ENCODE peak calls at places on chromosomes 11 and 22, in five cellular contexts. One of them, this sample, is unnamed.

GRCh38 chr11:122910775-122911174 is 28.2 kb downstream of the JHY start:
- DNase-seq in ACHN: peak; percentile 46
- DNase-seq in IMR-90: peak; percentile 38
- DNase-seq in epithelial cell of esophagus: peak; percentile 57
- DNase-seq in activated naive CD8-positive, alpha-beta T cell treated with anti-CD3 and anti-CD28 coated beads, Interleukin-2, amount 50 U/mL, for 16 hours: no peak
- DNase-seq in this sample: no peak

GRCh38 chr11:14179126-14179820 is 179.7 kb downstream of the RRAS2 start:
- DNase-seq in activated naive CD8-positive, alpha-beta T cell treated with anti-CD3 and anti-CD28 coated beads, Interleukin-2, amount 50 U/mL, for 16 hours: no peak
- DNase-seq in ACHN: no peak
- DNase-seq in epithelial cell of esophagus: no peak
- DNase-seq in IMR-90: peak; percentile 22
- DNase-seq in this sample: no peak

GRCh38 chr11:3022300-3022967 is 30.3 kb upstream of the NAP1L4 start:
- DNase-seq in ACHN: no peak
- DNase-seq in activated naive CD8-positive, alpha-beta T cell treated with anti-CD3 and anti-CD28 coated beads, Interleukin-2, amount 50 U/mL, for 16 hours: no peak
- DNase-seq in IMR-90: peak; percentile 73
- DNase-seq in epithelial cell of esophagus: peak; percentile 90
- DNase-seq in this sample: no peak

GRCh38 chr11:73597956-73598718 is at the start of gene FAM168A:
- DNase-seq in epithelial cell of esophagus: peak; percentile 97
- DNase-seq in activated naive CD8-positive, alpha-beta T cell treated with anti-CD3 and anti-CD28 coated beads, Interleukin-2, amount 50 U/mL, for 16 hours: peak; percentile 86
- DNase-seq in IMR-90: peak; percentile 97
- DNase-seq in ACHN: peak; percentile 92
- DNase-seq in this sample: peak; percentile 87

GRCh38 chr11:12233602-12233925 is 123.2 kb downstream of the MICAL2 start:
- DNase-seq in ACHN: no peak
- DNase-seq in epithelial cell of esophagus: no peak
- DNase-seq in IMR-90: no peak
- DNase-seq in activated naive CD8-positive, alpha-beta T cell treated with anti-CD3 and anti-CD28 coated beads, Interleukin-2, amount 50 U/mL, for 16 hours: no peak
- DNase-seq in this sample: no peak

GRCh38 chr11:117833401-117833891 is 8.9 kb upstream of the FXYD2 start:
- DNase-seq in IMR-90: no peak
- DNase-seq in activated naive CD8-positive, alpha-beta T cell treated with anti-CD3 and anti-CD28 coated beads, Interleukin-2, amount 50 U/mL, for 16 hours: no peak
- DNase-seq in epithelial cell of esophagus: peak; percentile 22
- DNase-seq in ACHN: no peak
- DNase-seq in this sample: no peak

GRCh38 chr11:129702410-129703390 is 112.9 kb upstream of the TMEM45B start:
- DNase-seq in ACHN: no peak
- DNase-seq in IMR-90: no peak
- DNase-seq in activated naive CD8-positive, alpha-beta T cell treated with anti-CD3 and anti-CD28 coated beads, Interleukin-2, amount 50 U/mL, for 16 hours: no peak
- DNase-seq in epithelial cell of esophagus: peak; percentile 95
- DNase-seq in this sample: no peak

GRCh38 chr11:3085052-3085451 is 27.8 kb upstream of the CARS1 start:
- DNase-seq in ACHN: no peak
- DNase-seq in IMR-90: no peak
- DNase-seq in epithelial cell of esophagus: no peak
- DNase-seq in activated naive CD8-positive, alpha-beta T cell treated with anti-CD3 and anti-CD28 coated beads, Interleukin-2, amount 50 U/mL, for 16 hours: no peak
- DNase-seq in this sample: no peak

GRCh38 chr11:69370984-69371709 is 77.2 kb downstream of the MYEOV start:
- DNase-seq in ACHN: no peak
- DNase-seq in IMR-90: no peak
- DNase-seq in epithelial cell of esophagus: no peak
- DNase-seq in activated naive CD8-positive, alpha-beta T cell treated with anti-CD3 and anti-CD28 coated beads, Interleukin-2, amount 50 U/mL, for 16 hours: no peak
- DNase-seq in this sample: no peak

GRCh38 chr11:1639666-1640065 is 10.1 kb downstream of the KRTAP5-5 start:
- DNase-seq in epithelial cell of esophagus: no peak
- DNase-seq in ACHN: no peak
- DNase-seq in IMR-90: no peak
- DNase-seq in activated naive CD8-positive, alpha-beta T cell treated with anti-CD3 and anti-CD28 coated beads, Interleukin-2, amount 50 U/mL, for 16 hours: no peak
- DNase-seq in this sample: no peak

GRCh38 chr11:124762624-124763155 is 600 bp upstream of the ESAM start:
- DNase-seq in activated naive CD8-positive, alpha-beta T cell treated with anti-CD3 and anti-CD28 coated beads, Interleukin-2, amount 50 U/mL, for 16 hours: no peak
- DNase-seq in epithelial cell of esophagus: no peak
- DNase-seq in ACHN: peak; percentile 35
- DNase-seq in IMR-90: no peak
- DNase-seq in this sample: no peak

GRCh38 chr11:2807801-2808241 is 77.8 kb downstream of the CDKN1C start:
- DNase-seq in ACHN: no peak
- DNase-seq in IMR-90: no peak
- DNase-seq in activated naive CD8-positive, alpha-beta T cell treated with anti-CD3 and anti-CD28 coated beads, Interleukin-2, amount 50 U/mL, for 16 hours: no peak
- DNase-seq in epithelial cell of esophagus: no peak
- DNase-seq in this sample: no peak

GRCh38 chr11:102241026-102241425 is 76.3 kb upstream of the BIRC3 start:
- DNase-seq in epithelial cell of esophagus: peak; percentile 26
- DNase-seq in activated naive CD8-positive, alpha-beta T cell treated with anti-CD3 and anti-CD28 coated beads, Interleukin-2, amount 50 U/mL, for 16 hours: no peak
- DNase-seq in IMR-90: peak; percentile 50
- DNase-seq in ACHN: no peak
- DNase-seq in this sample: no peak

GRCh38 chr11:74288161-74288560 is 23.3 kb downstream of the P4HA3 start:
- DNase-seq in ACHN: peak; percentile 62
- DNase-seq in epithelial cell of esophagus: peak; percentile 78
- DNase-seq in activated naive CD8-positive, alpha-beta T cell treated with anti-CD3 and anti-CD28 coated beads, Interleukin-2, amount 50 U/mL, for 16 hours: no peak
- DNase-seq in IMR-90: peak; percentile 99
- DNase-seq in this sample: no peak

GRCh38 chr11:128399186-128399585 is 188.2 kb downstream of the ETS1 start:
- DNase-seq in IMR-90: peak; percentile 87
- DNase-seq in activated naive CD8-positive, alpha-beta T cell treated with anti-CD3 and anti-CD28 coated beads, Interleukin-2, amount 50 U/mL, for 16 hours: no peak
- DNase-seq in epithelial cell of esophagus: peak; percentile 68
- DNase-seq in ACHN: no peak
- DNase-seq in this sample: no peak

GRCh38 chr11:47538741-47539575 is 14.0 kb downstream of the CELF1 start:
- DNase-seq in ACHN: no peak
- DNase-seq in IMR-90: no peak
- DNase-seq in epithelial cell of esophagus: no peak
- DNase-seq in activated naive CD8-positive, alpha-beta T cell treated with anti-CD3 and anti-CD28 coated beads, Interleukin-2, amount 50 U/mL, for 16 hours: no peak
- DNase-seq in this sample: no peak

GRCh38 chr22:44202261-44202789 is 21.6 kb downstream of the PARVG start:
- DNase-seq in ACHN: no peak
- DNase-seq in epithelial cell of esophagus: no peak
- DNase-seq in activated naive CD8-positive, alpha-beta T cell treated with anti-CD3 and anti-CD28 coated beads, Interleukin-2, amount 50 U/mL, for 16 hours: no peak
- DNase-seq in IMR-90: peak; percentile 90
- DNase-seq in this sample: no peak

GRCh38 chr11:65418681-65419459 is 3.7 kb upstream of the NEAT1 start:
- DNase-seq in activated naive CD8-positive, alpha-beta T cell treated with anti-CD3 and anti-CD28 coated beads, Interleukin-2, amount 50 U/mL, for 16 hours: peak; percentile 52
- DNase-seq in epithelial cell of esophagus: peak; percentile 92
- DNase-seq in IMR-90: peak; percentile 91
- DNase-seq in ACHN: peak; percentile 94
- DNase-seq in this sample: peak; percentile 69

GRCh38 chr11:75700940-75701339 is 16.7 kb upstream of the MOGAT2 start:
- DNase-seq in activated naive CD8-positive, alpha-beta T cell treated with anti-CD3 and anti-CD28 coated beads, Interleukin-2, amount 50 U/mL, for 16 hours: no peak
- DNase-seq in IMR-90: no peak
- DNase-seq in ACHN: no peak
- DNase-seq in epithelial cell of esophagus: no peak
- DNase-seq in this sample: no peak

GRCh38 chr11:100801225-100801999 is 114.3 kb downstream of the ARHGAP42 start:
- DNase-seq in ACHN: no peak
- DNase-seq in epithelial cell of esophagus: no peak
- DNase-seq in activated naive CD8-positive, alpha-beta T cell treated with anti-CD3 and anti-CD28 coated beads, Interleukin-2, amount 50 U/mL, for 16 hours: no peak
- DNase-seq in IMR-90: no peak
- DNase-seq in this sample: no peak

GRCh38 chr11:35324981-35325380 is 94.4 kb downstream of the SLC1A2 start:
- DNase-seq in ACHN: no peak
- DNase-seq in epithelial cell of esophagus: peak; percentile 52
- DNase-seq in activated naive CD8-positive, alpha-beta T cell treated with anti-CD3 and anti-CD28 coated beads, Interleukin-2, amount 50 U/mL, for 16 hours: no peak
- DNase-seq in IMR-90: peak; percentile 40
- DNase-seq in this sample: no peak

GRCh38 chr11:64859542-64860414 is 15.3 kb upstream of the CDC42BPG start:
- DNase-seq in IMR-90: no peak
- DNase-seq in activated naive CD8-positive, alpha-beta T cell treated with anti-CD3 and anti-CD28 coated beads, Interleukin-2, amount 50 U/mL, for 16 hours: no peak
- DNase-seq in epithelial cell of esophagus: no peak
- DNase-seq in ACHN: no peak
- DNase-seq in this sample: no peak

GRCh38 chr11:3834349-3835099 is 6.2 kb downstream of the RHOG start:
- DNase-seq in ACHN: no peak
- DNase-seq in activated naive CD8-positive, alpha-beta T cell treated with anti-CD3 and anti-CD28 coated beads, Interleukin-2, amount 50 U/mL, for 16 hours: no peak
- DNase-seq in IMR-90: no peak
- DNase-seq in epithelial cell of esophagus: no peak
- DNase-seq in this sample: no peak

GRCh38 chr11:120188371-120188770 is 22.5 kb upstream of the OAF start:
- DNase-seq in epithelial cell of esophagus: no peak
- DNase-seq in IMR-90: no peak
- DNase-seq in ACHN: no peak
- DNase-seq in activated naive CD8-positive, alpha-beta T cell treated with anti-CD3 and anti-CD28 coated beads, Interleukin-2, amount 50 U/mL, for 16 hours: no peak
- DNase-seq in this sample: no peak

GRCh38 chr22:44807915-44808690 is 55.7 kb downstream of the ARHGAP8 start:
- DNase-seq in ACHN: no peak
- DNase-seq in epithelial cell of esophagus: no peak
- DNase-seq in activated naive CD8-positive, alpha-beta T cell treated with anti-CD3 and anti-CD28 coated beads, Interleukin-2, amount 50 U/mL, for 16 hours: no peak
- DNase-seq in IMR-90: no peak
- DNase-seq in this sample: no peak

GRCh38 chr11:117614695-117615094 is 182.3 kb downstream of the DSCAML1 start:
- DNase-seq in activated naive CD8-positive, alpha-beta T cell treated with anti-CD3 and anti-CD28 coated beads, Interleukin-2, amount 50 U/mL, for 16 hours: no peak
- DNase-seq in ACHN: peak; percentile 6
- DNase-seq in epithelial cell of esophagus: no peak
- DNase-seq in IMR-90: no peak
- DNase-seq in this sample: no peak

GRCh38 chr11:64842366-64842759 is 2.1 kb downstream of the CDC42BPG start:
- DNase-seq in activated naive CD8-positive, alpha-beta T cell treated with anti-CD3 and anti-CD28 coated beads, Interleukin-2, amount 50 U/mL, for 16 hours: no peak
- DNase-seq in IMR-90: no peak
- DNase-seq in ACHN: no peak
- DNase-seq in epithelial cell of esophagus: peak; percentile 50
- DNase-seq in this sample: no peak

GRCh38 chr11:1557904-1558831 is 13.9 kb downstream of the DUSP8 start:
- DNase-seq in epithelial cell of esophagus: peak; percentile 47
- DNase-seq in activated naive CD8-positive, alpha-beta T cell treated with anti-CD3 and anti-CD28 coated beads, Interleukin-2, amount 50 U/mL, for 16 hours: no peak
- DNase-seq in ACHN: peak; percentile 81
- DNase-seq in IMR-90: peak; percentile 84
- DNase-seq in this sample: no peak

GRCh38 chr11:91823252-91823830 is 401.3 kb upstream of the FAT3 start:
- DNase-seq in ACHN: no peak
- DNase-seq in epithelial cell of esophagus: no peak
- DNase-seq in IMR-90: no peak
- DNase-seq in activated naive CD8-positive, alpha-beta T cell treated with anti-CD3 and anti-CD28 coated beads, Interleukin-2, amount 50 U/mL, for 16 hours: no peak
- DNase-seq in this sample: no peak

GRCh38 chr11:117182551-117182935 is 4.0 kb downstream of the SIDT2 start:
- DNase-seq in epithelial cell of esophagus: no peak
- DNase-seq in activated naive CD8-positive, alpha-beta T cell treated with anti-CD3 and anti-CD28 coated beads, Interleukin-2, amount 50 U/mL, for 16 hours: no peak
- DNase-seq in IMR-90: no peak
- DNase-seq in ACHN: no peak
- DNase-seq in this sample: no peak

GRCh38 chr11:117822031-117822521 is 2.5 kb downstream of the FXYD2 start:
- DNase-seq in epithelial cell of esophagus: peak; percentile 46
- DNase-seq in IMR-90: no peak
- DNase-seq in activated naive CD8-positive, alpha-beta T cell treated with anti-CD3 and anti-CD28 coated beads, Interleukin-2, amount 50 U/mL, for 16 hours: peak; percentile 29
- DNase-seq in ACHN: peak; percentile 79
- DNase-seq in this sample: no peak

GRCh38 chr11:122183933-122184332 is 67.9 kb upstream of the BLID start:
- DNase-seq in activated naive CD8-positive, alpha-beta T cell treated with anti-CD3 and anti-CD28 coated beads, Interleukin-2, amount 50 U/mL, for 16 hours: no peak
- DNase-seq in ACHN: no peak
- DNase-seq in IMR-90: no peak
- DNase-seq in epithelial cell of esophagus: no peak
- DNase-seq in this sample: no peak

This sample was measured in activated CD8-positive, alpha-beta memory T cell treated with anti-CD3 and anti-CD28 coated beads for 4 hours.